ENCODE peak calls at places on chromosomes 12 and 14, in four cellular contexts. J is HL-60, P is K562, V is GM12878. R is an unnamed sample.

GRCh38 chr12:8818526-8818925 is 3.9 kb upstream of the A2ML1 start:
- DNase-seq in V (no peak), J (no peak), P (no peak), R (no peak)

GRCh38 chr12:128693771-128694170 is 130.0 kb downstream of the SLC15A4 start:
- DNase-seq in P (no peak), J (no peak), V (no peak), R (no peak)

GRCh38 chr14:93057586-93058280 is 58.0 kb downstream of the ITPK1 start:
- DNase-seq in V (no peak), J (no peak), P (no peak), R (no peak)

GRCh38 chr12:57220770-57221168 is 4.2 kb downstream of the NXPH4 start:
- DNase-seq in P (no peak), J (no peak), V (no peak), R (no peak)

GRCh38 chr12:23099604-23100003 is 474.6 kb downstream of the ETNK1 start:
- DNase-seq in P (no peak), J (no peak), V (no peak), R (no peak)

GRCh38 chr12:6752181-6752930 is 585 bp downstream of the MLF2 start:
- DNase-seq in J (no peak), V (no peak), P (no peak), R (no peak)

GRCh38 chr12:25404955-25405354 is 148.1 kb downstream of the LMNTD1 start:
- DNase-seq in P (peak), J (no peak), V (no peak), R (no peak)

GRCh38 chr14:72732022-72732780 is 161.7 kb downstream of the DPF3 start:
- DNase-seq in P (no peak), V (no peak), J (no peak), R (no peak)

GRCh38 chr12:124130717-124131670 is 158.0 kb downstream of the ZNF664 start:
- DNase-seq in J (no peak), V (peak), P (no peak), R (no peak)

GRCh38 chr12:121466800-121467637 is 67.1 kb downstream of the RNF34 start:
- DNase-seq in P (peak), V (peak), J (peak), R (peak)

GRCh38 chr12:95848575-95849388 is 10.0 kb upstream of the SNRPF start:
- DNase-seq in V (no peak), P (no peak), J (no peak), R (no peak)

GRCh38 chr14:81302613-81303012 is 81.9 kb upstream of the GTF2A1 start:
- DNase-seq in J (no peak), P (no peak), V (no peak), R (no peak)

GRCh38 chr12:132040906-132041606 is 91.3 kb downstream of the EP400 start:
- DNase-seq in J (no peak), V (no peak), P (no peak), R (no peak)

GRCh38 chr12:95173392-95174251 is 43.6 kb downstream of the FGD6 start:
- DNase-seq in P (peak), V (no peak), J (no peak), R (no peak)

GRCh38 chr12:87491089-87491488 is 538.1 kb downstream of the C12orf50 start:
- DNase-seq in J (no peak), P (no peak), V (no peak), R (no peak)

GRCh38 chr12:114412825-114413749 is 7.1 kb upstream of the TBX5 start:
- DNase-seq in J (no peak), P (no peak), V (no peak), R (no peak)

GRCh38 chr12:25308761-25309160 is 58.0 kb upstream of the KRAS start:
- DNase-seq in V (no peak), J (no peak), P (no peak), R (no peak)

GRCh38 chr12:49093746-49094103 is 876 bp downstream of the DHH start:
- DNase-seq in J (no peak), V (no peak), P (peak), R (no peak)

GRCh38 chr12:52351196-52352059 is 15.9 kb downstream of the KRT85 start:
- DNase-seq in J (no peak), V (no peak), P (no peak), R (no peak)

GRCh38 chr14:52272375-52272774 is 4.9 kb downstream of the PTGDR start:
- DNase-seq in P (no peak), V (no peak), J (no peak), R (no peak)

GRCh38 chr14:62696261-62696968 is 348.8 kb downstream of the KCNH5 start:
- DNase-seq in P (no peak), J (no peak), V (no peak), R (no peak)

GRCh38 chr12:81644503-81644902 is 114.6 kb downstream of the PPFIA2 start:
- DNase-seq in P (peak), V (no peak), J (peak), R (no peak)

GRCh38 chr14:36260970-36261640 is 59.3 kb downstream of the MBIP start:
- DNase-seq in P (peak), V (no peak), J (no peak), R (no peak)

GRCh38 chr12:92624236-92624635 is 78.6 kb upstream of the PLEKHG7 start:
- DNase-seq in J (no peak), V (no peak), P (no peak), R (no peak)

GRCh38 chr14:88228519-88229236 is 94.4 kb downstream of the KCNK10 start:
- DNase-seq in V (no peak), J (no peak), P (no peak), R (no peak)

GRCh38 chr12:101733166-101733565 is 6.1 kb downstream of the SYCP3 start:
- DNase-seq in J (no peak), V (no peak), P (no peak), R (no peak)
- TF ChIP-seq POLR2AphosphoS5 in J (no peak), V (no peak), P (no peak), R (no peak)

GRCh38 chr12:42482820-42483533 is 106.6 kb downstream of the PRICKLE1 start:
- DNase-seq in P (peak), V (no peak), J (no peak), R (peak)
- TF ChIP-seq SPI1 in P (no peak), V (no peak), J (no peak), R (no peak)

DNA sequence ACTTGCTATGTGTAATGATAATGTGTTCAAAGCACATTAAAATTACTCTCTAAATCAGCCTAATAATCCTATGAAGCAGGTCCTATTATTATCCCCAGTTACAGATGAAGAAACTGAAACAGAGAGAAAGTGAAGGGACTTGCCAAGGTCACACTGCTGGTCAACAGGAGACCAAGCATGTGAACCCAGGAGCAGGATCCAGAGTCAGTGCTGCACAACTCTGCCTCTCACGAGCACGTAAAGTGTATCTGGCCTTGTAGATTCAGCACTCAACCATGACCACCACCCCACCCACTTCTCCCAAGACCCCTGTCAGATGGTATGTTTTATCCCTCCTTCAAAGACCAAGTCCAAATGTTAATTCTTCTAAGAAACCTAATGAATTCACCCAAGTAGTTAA is 100.7 kb downstream of the TTC7B start:
- DNase-seq in J (no peak), P (no peak), V (no peak), R (no peak)
- TF ChIP-seq POLR2AphosphoS5 in J (no peak), P (no peak), V (no peak), R (no peak)

DNA sequence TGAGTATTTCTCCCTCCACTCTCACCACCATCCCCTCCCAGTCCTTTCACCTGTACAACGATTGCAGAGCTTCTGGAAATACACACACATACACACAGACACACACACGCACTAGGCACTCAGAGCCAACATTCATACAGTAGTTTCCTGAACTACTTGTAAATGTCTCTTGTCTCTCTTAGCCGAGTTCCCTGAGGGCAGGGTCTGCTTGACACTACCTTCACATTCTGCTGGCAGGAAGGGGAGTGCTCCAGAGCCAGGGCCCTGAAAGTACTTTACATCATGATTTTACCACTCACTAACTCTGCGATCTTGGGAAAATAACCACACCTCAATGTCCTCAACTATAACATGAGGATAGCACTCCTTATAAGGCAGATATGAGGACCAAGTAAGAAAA is 82.7 kb downstream of the GAS2L3 start:
- DNase-seq in P (no peak), V (no peak), J (no peak), R (no peak)
- TF ChIP-seq SPI1 in P (no peak), V (no peak), J (no peak), R (no peak)

DNA sequence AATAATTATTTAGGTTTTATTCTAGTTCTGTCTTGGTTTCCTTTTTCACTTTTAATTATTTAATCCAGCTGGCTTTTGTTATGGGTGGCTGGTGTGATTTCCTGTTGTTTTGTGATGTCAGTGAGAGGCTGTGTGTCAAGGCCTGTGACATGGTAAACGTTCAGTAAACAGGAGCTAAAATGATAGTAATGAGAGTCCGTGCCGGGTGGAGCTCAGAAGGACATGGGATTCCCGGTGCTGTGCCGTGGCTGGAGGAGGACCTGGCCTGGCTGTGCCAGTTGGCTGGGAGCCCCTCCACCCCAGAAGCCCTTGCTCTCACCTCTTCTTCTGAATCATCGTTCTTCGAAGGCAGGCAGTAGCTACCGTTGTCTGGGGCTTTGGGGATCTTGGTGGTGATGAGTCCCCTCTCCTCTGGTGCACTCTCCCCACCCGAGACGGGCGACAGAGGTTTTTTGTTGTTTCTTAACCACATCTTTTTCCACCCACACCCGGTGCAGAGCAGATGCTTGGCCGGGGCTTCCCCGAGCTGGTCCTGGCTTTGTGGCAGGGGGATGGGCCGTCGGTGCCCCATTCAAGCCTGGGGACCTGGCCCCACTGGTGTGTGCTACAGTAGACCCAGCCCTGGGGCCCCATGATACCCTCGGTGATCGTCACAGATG is 29.1 kb downstream of the SH2B3 start:
- DNase-seq in P (no peak), J (no peak), V (peak), R (no peak)
- TF ChIP-seq POLR2AphosphoS5 in P (no peak), J (peak), V (peak), R (peak)

GRCh38 chr12:27900920-27901879 is 71.3 kb downstream of the PTHLH start:
- DNase-seq in V (peak), J (no peak), P (no peak), R (no peak)

GRCh38 chr12:27905285-27906126 is 67.0 kb downstream of the PTHLH start:
- DNase-seq in J (no peak), P (no peak), V (no peak), R (no peak)

GRCh38 chr12:27899151-27899661 is 73.3 kb downstream of the PTHLH start:
- DNase-seq in J (no peak), V (no peak), P (no peak), R (no peak)

GRCh38 chr12:27902651-27903050 is 69.9 kb downstream of the PTHLH start:
- DNase-seq in J (no peak), P (no peak), V (no peak), R (no peak)

GRCh38 chr12:27901959-27902358 is 70.6 kb downstream of the PTHLH start:
- DNase-seq in V (no peak), P (no peak), J (no peak), R (no peak)
- TF ChIP-seq SPI1 in V (no peak), P (no peak), J (no peak), R (no peak)

R was measured in GM12891.